ENCODE peak calls at places on chromosome 19, in eight cellular contexts. One of them, this sample, is unnamed.

GRCh38 chr19:5687360-5688198 is 2.5 kb upstream of the RPL36 start:
- DNase-seq in Peyer's patch: no peak
- DNase-seq in HTR-8/SVneo: no peak
- DNase-seq in NCI-H2227 treated with DMSO at 0.1 percent for 48 hours: no peak
- DNase-seq in GM04504: no peak
- DNase-seq in mucosa of descending colon: peak
- DNase-seq in activated CD4-positive, CD25-positive, alpha-beta regulatory T cell: no peak
- DNase-seq in dermis blood vessel endothelial cell: peak
- DNase-seq in this sample: no peak

GRCh38 chr19:17405250-17406038 is at the start of gene BST2:
- DNase-seq in Peyer's patch: peak
- DNase-seq in HTR-8/SVneo: peak
- DNase-seq in NCI-H2227 treated with DMSO at 0.1 percent for 48 hours: no peak
- DNase-seq in GM04504: no peak
- DNase-seq in mucosa of descending colon: peak
- DNase-seq in activated CD4-positive, CD25-positive, alpha-beta regulatory T cell: no peak
- DNase-seq in dermis blood vessel endothelial cell: peak
- DNase-seq in this sample: no peak

GRCh38 chr19:5718032-5718578 is 1.8 kb downstream of the LONP1 start:
- DNase-seq in Peyer's patch: no peak
- DNase-seq in HTR-8/SVneo: no peak
- DNase-seq in NCI-H2227 treated with DMSO at 0.1 percent for 48 hours: no peak
- DNase-seq in GM04504: no peak
- DNase-seq in mucosa of descending colon: no peak
- DNase-seq in activated CD4-positive, CD25-positive, alpha-beta regulatory T cell: no peak
- DNase-seq in dermis blood vessel endothelial cell: no peak
- DNase-seq in this sample: no peak

GRCh38 chr19:12937243-12938053 is 961 bp upstream of the CALR start:
- DNase-seq in Peyer's patch: no peak
- DNase-seq in HTR-8/SVneo: no peak
- DNase-seq in NCI-H2227 treated with DMSO at 0.1 percent for 48 hours: peak
- DNase-seq in GM04504: no peak
- DNase-seq in mucosa of descending colon: no peak
- DNase-seq in activated CD4-positive, CD25-positive, alpha-beta regulatory T cell: no peak
- DNase-seq in dermis blood vessel endothelial cell: peak
- DNase-seq in this sample: no peak

GRCh38 chr19:10544753-10545251 is 1.1 kb downstream of the ATG4D start:
- DNase-seq in Peyer's patch: peak
- DNase-seq in HTR-8/SVneo: no peak
- DNase-seq in NCI-H2227 treated with DMSO at 0.1 percent for 48 hours: no peak
- DNase-seq in GM04504: no peak
- DNase-seq in mucosa of descending colon: peak
- DNase-seq in activated CD4-positive, CD25-positive, alpha-beta regulatory T cell: no peak
- DNase-seq in dermis blood vessel endothelial cell: no peak
- DNase-seq in this sample: no peak

GRCh38 chr19:52602931-52603330 is 32.8 kb downstream of the ZNF701 start:
- DNase-seq in Peyer's patch: no peak
- DNase-seq in HTR-8/SVneo: no peak
- DNase-seq in NCI-H2227 treated with DMSO at 0.1 percent for 48 hours: no peak
- DNase-seq in GM04504: no peak
- DNase-seq in mucosa of descending colon: no peak
- DNase-seq in activated CD4-positive, CD25-positive, alpha-beta regulatory T cell: no peak
- DNase-seq in dermis blood vessel endothelial cell: no peak
- DNase-seq in this sample: no peak

GRCh38 chr19:37594982-37595382 is 306 bp downstream of the ZNF540 start:
- DNase-seq in Peyer's patch: peak
- DNase-seq in HTR-8/SVneo: no peak
- DNase-seq in NCI-H2227 treated with DMSO at 0.1 percent for 48 hours: peak
- DNase-seq in GM04504: peak
- DNase-seq in mucosa of descending colon: peak
- DNase-seq in activated CD4-positive, CD25-positive, alpha-beta regulatory T cell: peak
- DNase-seq in dermis blood vessel endothelial cell: peak
- DNase-seq in this sample: peak

GRCh38 chr19:15869109-15869555 is 28.7 kb downstream of the CYP4F2 start:
- DNase-seq in Peyer's patch: peak
- DNase-seq in HTR-8/SVneo: peak
- DNase-seq in NCI-H2227 treated with DMSO at 0.1 percent for 48 hours: no peak
- DNase-seq in GM04504: no peak
- DNase-seq in mucosa of descending colon: no peak
- DNase-seq in activated CD4-positive, CD25-positive, alpha-beta regulatory T cell: no peak
- DNase-seq in dermis blood vessel endothelial cell: peak
- DNase-seq in this sample: no peak

GRCh38 chr19:47377208-47377701 is 28.1 kb downstream of the DHX34 start:
- DNase-seq in Peyer's patch: no peak
- DNase-seq in HTR-8/SVneo: no peak
- DNase-seq in NCI-H2227 treated with DMSO at 0.1 percent for 48 hours: no peak
- DNase-seq in GM04504: no peak
- DNase-seq in mucosa of descending colon: no peak
- DNase-seq in activated CD4-positive, CD25-positive, alpha-beta regulatory T cell: no peak
- DNase-seq in dermis blood vessel endothelial cell: no peak
- DNase-seq in this sample: no peak

GRCh38 chr19:47729468-47729798 is 15.9 kb upstream of the NOP53 start:
- DNase-seq in Peyer's patch: no peak
- DNase-seq in HTR-8/SVneo: peak
- DNase-seq in NCI-H2227 treated with DMSO at 0.1 percent for 48 hours: no peak
- DNase-seq in GM04504: peak
- DNase-seq in mucosa of descending colon: peak
- DNase-seq in activated CD4-positive, CD25-positive, alpha-beta regulatory T cell: no peak
- DNase-seq in dermis blood vessel endothelial cell: peak
- DNase-seq in this sample: peak

GRCh38 chr19:12664406-12665280 is 1.9 kb downstream of the MAN2B1 start:
- DNase-seq in Peyer's patch: no peak
- DNase-seq in HTR-8/SVneo: no peak
- DNase-seq in NCI-H2227 treated with DMSO at 0.1 percent for 48 hours: no peak
- DNase-seq in GM04504: no peak
- DNase-seq in mucosa of descending colon: peak
- DNase-seq in activated CD4-positive, CD25-positive, alpha-beta regulatory T cell: no peak
- DNase-seq in dermis blood vessel endothelial cell: no peak
- DNase-seq in this sample: no peak

GRCh38 chr19:11381535-11382369 is 2.4 kb downstream of the EPOR start:
- DNase-seq in Peyer's patch: peak
- DNase-seq in HTR-8/SVneo: peak
- DNase-seq in NCI-H2227 treated with DMSO at 0.1 percent for 48 hours: peak
- DNase-seq in GM04504: peak
- DNase-seq in mucosa of descending colon: peak
- DNase-seq in activated CD4-positive, CD25-positive, alpha-beta regulatory T cell: peak
- DNase-seq in dermis blood vessel endothelial cell: peak
- DNase-seq in this sample: peak

GRCh38 chr19:10690351-10690781 is 10.9 kb upstream of the QTRT1 start:
- DNase-seq in Peyer's patch: no peak
- DNase-seq in HTR-8/SVneo: no peak
- DNase-seq in NCI-H2227 treated with DMSO at 0.1 percent for 48 hours: no peak
- DNase-seq in GM04504: peak
- DNase-seq in mucosa of descending colon: no peak
- DNase-seq in activated CD4-positive, CD25-positive, alpha-beta regulatory T cell: no peak
- DNase-seq in dermis blood vessel endothelial cell: no peak
- DNase-seq in this sample: no peak

GRCh38 chr19:48741222-48741999 is 1.0 kb upstream of the RASIP1 start:
- DNase-seq in Peyer's patch: peak
- DNase-seq in HTR-8/SVneo: peak
- DNase-seq in NCI-H2227 treated with DMSO at 0.1 percent for 48 hours: no peak
- DNase-seq in GM04504: no peak
- DNase-seq in mucosa of descending colon: peak
- DNase-seq in activated CD4-positive, CD25-positive, alpha-beta regulatory T cell: no peak
- DNase-seq in dermis blood vessel endothelial cell: peak
- DNase-seq in this sample: no peak

GRCh38 chr19:3057275-3057714 is 5.0 kb downstream of the TLE5 start:
- DNase-seq in Peyer's patch: no peak
- DNase-seq in HTR-8/SVneo: no peak
- DNase-seq in NCI-H2227 treated with DMSO at 0.1 percent for 48 hours: no peak
- DNase-seq in GM04504: no peak
- DNase-seq in mucosa of descending colon: peak
- DNase-seq in activated CD4-positive, CD25-positive, alpha-beta regulatory T cell: no peak
- DNase-seq in dermis blood vessel endothelial cell: no peak
- DNase-seq in this sample: no peak

GRCh38 chr19:10402441-10403038 is 802 bp downstream of the CDC37 start:
- DNase-seq in Peyer's patch: no peak
- DNase-seq in HTR-8/SVneo: no peak
- DNase-seq in NCI-H2227 treated with DMSO at 0.1 percent for 48 hours: no peak
- DNase-seq in GM04504: no peak
- DNase-seq in mucosa of descending colon: no peak
- DNase-seq in activated CD4-positive, CD25-positive, alpha-beta regulatory T cell: no peak
- DNase-seq in dermis blood vessel endothelial cell: peak
- DNase-seq in this sample: no peak

GRCh38 chr19:3357731-3358391 is 8.5 kb upstream of the NFIC start:
- DNase-seq in Peyer's patch: no peak
- DNase-seq in HTR-8/SVneo: no peak
- DNase-seq in NCI-H2227 treated with DMSO at 0.1 percent for 48 hours: no peak
- DNase-seq in GM04504: no peak
- DNase-seq in mucosa of descending colon: peak
- DNase-seq in activated CD4-positive, CD25-positive, alpha-beta regulatory T cell: no peak
- DNase-seq in dermis blood vessel endothelial cell: no peak
- DNase-seq in this sample: no peak